ENCODE peak calls at places on chromosomes 3 and 15, in nine cellular contexts. One of them, this sample, is unnamed.

GRCh38 chr15:71443538-71443937 is 328.3 kb downstream of the THSD4 start:
- DNase-seq in NCI-H1694 treated with DMSO at 0.1 percent for 48 hours: peak
- DNase-seq in HT-29: peak
- DNase-seq in RWPE1: peak
- DNase-seq in NCI-H1436: peak
- DNase-seq in mammary epithelial cell: no peak
- DNase-seq in GM03348: peak
- DNase-seq in foreskin fibroblast: peak
- DNase-seq in T-helper 9 cell: peak
- DNase-seq in this sample: peak

GRCh38 chr3:117616213-117616612 is 906.6 kb downstream of the TUSC7 start:
- DNase-seq in NCI-H1436: no peak
- DNase-seq in NCI-H1694 treated with DMSO at 0.1 percent for 48 hours: no peak
- DNase-seq in GM03348: peak
- DNase-seq in T-helper 9 cell: no peak
- DNase-seq in foreskin fibroblast: no peak
- DNase-seq in RWPE1: no peak
- DNase-seq in HT-29: no peak
- DNase-seq in mammary epithelial cell: no peak
- DNase-seq in this sample: no peak

GRCh38 chr3:134822065-134822464 is 27.0 kb downstream of the EPHB1 start:
- DNase-seq in GM03348: no peak
- DNase-seq in NCI-H1694 treated with DMSO at 0.1 percent for 48 hours: no peak
- DNase-seq in T-helper 9 cell: no peak
- DNase-seq in RWPE1: no peak
- DNase-seq in HT-29: no peak
- DNase-seq in foreskin fibroblast: no peak
- DNase-seq in NCI-H1436: no peak
- DNase-seq in mammary epithelial cell: no peak
- DNase-seq in this sample: no peak

GRCh38 chr3:29694783-29695182 is 413.9 kb downstream of the RBMS3 start:
- DNase-seq in GM03348: peak
- DNase-seq in HT-29: no peak
- DNase-seq in NCI-H1436: no peak
- DNase-seq in T-helper 9 cell: no peak
- DNase-seq in foreskin fibroblast: peak
- DNase-seq in RWPE1: peak
- DNase-seq in mammary epithelial cell: peak
- DNase-seq in NCI-H1694 treated with DMSO at 0.1 percent for 48 hours: no peak
- DNase-seq in this sample: peak

GRCh38 chr15:39133201-39133600 is 447.7 kb upstream of the THBS1 start:
- DNase-seq in RWPE1: no peak
- DNase-seq in NCI-H1436: no peak
- DNase-seq in HT-29: peak
- DNase-seq in mammary epithelial cell: peak
- DNase-seq in GM03348: peak
- DNase-seq in foreskin fibroblast: peak
- DNase-seq in NCI-H1694 treated with DMSO at 0.1 percent for 48 hours: no peak
- DNase-seq in T-helper 9 cell: no peak
- DNase-seq in this sample: peak

GRCh38 chr15:98792117-98792516 is 143.8 kb downstream of the IGF1R start:
- DNase-seq in mammary epithelial cell: no peak
- DNase-seq in foreskin fibroblast: no peak
- DNase-seq in NCI-H1436: no peak
- DNase-seq in T-helper 9 cell: no peak
- DNase-seq in HT-29: no peak
- DNase-seq in NCI-H1694 treated with DMSO at 0.1 percent for 48 hours: no peak
- DNase-seq in RWPE1: no peak
- DNase-seq in GM03348: no peak
- DNase-seq in this sample: no peak

GRCh38 chr15:99212401-99212800 is 37.0 kb downstream of the TTC23 start:
- DNase-seq in NCI-H1436: no peak
- DNase-seq in GM03348: peak
- DNase-seq in HT-29: no peak
- DNase-seq in foreskin fibroblast: peak
- DNase-seq in T-helper 9 cell: no peak
- DNase-seq in NCI-H1694 treated with DMSO at 0.1 percent for 48 hours: no peak
- DNase-seq in mammary epithelial cell: no peak
- DNase-seq in RWPE1: no peak
- DNase-seq in this sample: no peak

GRCh38 chr15:29094711-29095110 is 174.9 kb downstream of the NSMCE3 start:
- DNase-seq in T-helper 9 cell: no peak
- DNase-seq in HT-29: no peak
- DNase-seq in NCI-H1694 treated with DMSO at 0.1 percent for 48 hours: no peak
- DNase-seq in mammary epithelial cell: peak
- DNase-seq in RWPE1: no peak
- DNase-seq in NCI-H1436: no peak
- DNase-seq in foreskin fibroblast: no peak
- DNase-seq in GM03348: no peak
- DNase-seq in this sample: peak

GRCh38 chr15:35738370-35738769 is 192.4 kb upstream of the DPH6 start:
- DNase-seq in NCI-H1694 treated with DMSO at 0.1 percent for 48 hours: no peak
- DNase-seq in HT-29: no peak
- DNase-seq in RWPE1: no peak
- DNase-seq in mammary epithelial cell: peak
- DNase-seq in GM03348: no peak
- DNase-seq in NCI-H1436: no peak
- DNase-seq in T-helper 9 cell: no peak
- DNase-seq in foreskin fibroblast: peak
- DNase-seq in this sample: peak

GRCh38 chr15:85277847-85278246 is 102.6 kb upstream of the AKAP13 start:
- DNase-seq in NCI-H1694 treated with DMSO at 0.1 percent for 48 hours: no peak
- DNase-seq in GM03348: no peak
- DNase-seq in HT-29: no peak
- DNase-seq in T-helper 9 cell: no peak
- DNase-seq in RWPE1: no peak
- DNase-seq in foreskin fibroblast: no peak
- DNase-seq in mammary epithelial cell: no peak
- DNase-seq in NCI-H1436: no peak
- DNase-seq in this sample: no peak

GRCh38 chr3:42852443-42852842 is 23.2 kb downstream of the CYP8B1 start:
- DNase-seq in T-helper 9 cell: no peak
- DNase-seq in RWPE1: no peak
- DNase-seq in GM03348: peak
- DNase-seq in HT-29: no peak
- DNase-seq in NCI-H1436: no peak
- DNase-seq in foreskin fibroblast: no peak
- DNase-seq in NCI-H1694 treated with DMSO at 0.1 percent for 48 hours: no peak
- DNase-seq in mammary epithelial cell: no peak
- DNase-seq in this sample: no peak

GRCh38 chr3:173865900-173866498 is 468.5 kb downstream of the NLGN1 start:
- DNase-seq in RWPE1: no peak
- DNase-seq in mammary epithelial cell: no peak
- DNase-seq in HT-29: no peak
- DNase-seq in GM03348: no peak
- DNase-seq in T-helper 9 cell: no peak
- DNase-seq in NCI-H1436: no peak
- DNase-seq in NCI-H1694 treated with DMSO at 0.1 percent for 48 hours: no peak
- DNase-seq in foreskin fibroblast: no peak
- DNase-seq in this sample: no peak

GRCh38 chr3:193826126-193826795 is 233.3 kb downstream of the OPA1 start:
- DNase-seq in HT-29: peak
- DNase-seq in foreskin fibroblast: peak
- DNase-seq in RWPE1: no peak
- DNase-seq in GM03348: peak
- DNase-seq in mammary epithelial cell: peak
- DNase-seq in NCI-H1436: peak
- DNase-seq in NCI-H1694 treated with DMSO at 0.1 percent for 48 hours: no peak
- DNase-seq in T-helper 9 cell: no peak
- DNase-seq in this sample: peak

GRCh38 chr3:51940648-51941421 is 869 bp downstream of the RRP9 start:
- DNase-seq in T-helper 9 cell: no peak
- DNase-seq in NCI-H1436: no peak
- DNase-seq in NCI-H1694 treated with DMSO at 0.1 percent for 48 hours: no peak
- DNase-seq in foreskin fibroblast: no peak
- DNase-seq in HT-29: no peak
- DNase-seq in GM03348: peak
- DNase-seq in RWPE1: no peak
- DNase-seq in mammary epithelial cell: peak
- DNase-seq in this sample: peak

GRCh38 chr3:101253429-101253828 is 66.9 kb downstream of the IMPG2 start:
- DNase-seq in RWPE1: no peak
- DNase-seq in T-helper 9 cell: no peak
- DNase-seq in mammary epithelial cell: no peak
- DNase-seq in foreskin fibroblast: peak
- DNase-seq in NCI-H1694 treated with DMSO at 0.1 percent for 48 hours: no peak
- DNase-seq in GM03348: no peak
- DNase-seq in NCI-H1436: no peak
- DNase-seq in HT-29: no peak
- DNase-seq in this sample: peak

GRCh38 chr3:10508235-10508618 is 2.8 kb upstream of the ATP2B2 start:
- DNase-seq in NCI-H1436: no peak
- DNase-seq in HT-29: no peak
- DNase-seq in GM03348: no peak
- DNase-seq in T-helper 9 cell: no peak
- DNase-seq in RWPE1: no peak
- DNase-seq in foreskin fibroblast: no peak
- DNase-seq in mammary epithelial cell: no peak
- DNase-seq in NCI-H1694 treated with DMSO at 0.1 percent for 48 hours: no peak
- DNase-seq in this sample: no peak

GRCh38 chr3:111210003-111210699 is 138.5 kb downstream of the NECTIN3 start:
- DNase-seq in GM03348: peak
- DNase-seq in T-helper 9 cell: no peak
- DNase-seq in NCI-H1436: no peak
- DNase-seq in foreskin fibroblast: peak
- DNase-seq in NCI-H1694 treated with DMSO at 0.1 percent for 48 hours: peak
- DNase-seq in HT-29: peak
- DNase-seq in mammary epithelial cell: peak
- DNase-seq in RWPE1: no peak
- DNase-seq in this sample: peak

GRCh38 chr3:178439504-178439903 is 96.7 kb upstream of the KCNMB2 start:
- DNase-seq in NCI-H1436: no peak
- DNase-seq in RWPE1: peak
- DNase-seq in GM03348: peak
- DNase-seq in mammary epithelial cell: peak
- DNase-seq in HT-29: no peak
- DNase-seq in T-helper 9 cell: no peak
- DNase-seq in foreskin fibroblast: peak
- DNase-seq in NCI-H1694 treated with DMSO at 0.1 percent for 48 hours: no peak
- DNase-seq in this sample: peak

GRCh38 chr3:188310270-188310710 is 156.3 kb downstream of the LPP start:
- DNase-seq in GM03348: peak
- DNase-seq in NCI-H1436: no peak
- DNase-seq in mammary epithelial cell: no peak
- DNase-seq in foreskin fibroblast: no peak
- DNase-seq in HT-29: no peak
- DNase-seq in T-helper 9 cell: no peak
- DNase-seq in NCI-H1694 treated with DMSO at 0.1 percent for 48 hours: no peak
- DNase-seq in RWPE1: no peak
- DNase-seq in this sample: no peak

GRCh38 chr15:86139828-86140227 is 60.2 kb downstream of the AGBL1 start:
- DNase-seq in HT-29: peak
- DNase-seq in mammary epithelial cell: no peak
- DNase-seq in GM03348: no peak
- DNase-seq in NCI-H1694 treated with DMSO at 0.1 percent for 48 hours: no peak
- DNase-seq in T-helper 9 cell: no peak
- DNase-seq in NCI-H1436: no peak
- DNase-seq in foreskin fibroblast: no peak
- DNase-seq in RWPE1: no peak
- DNase-seq in this sample: no peak

This sample was measured in MCF 10A.